ENCODE peak calls at places on chromosomes 7 and 10, in seven cellular contexts. H is GM12878, O is astrocyte, X is hepatocyte, E is H1, K is HepG2, W is mammary epithelial cell. L is an unnamed sample.

GRCh38 chr7:129831424-129832058 is 121.2 kb downstream of the UBE2H start:
- DNase-seq in H (no peak), O (peak; percentile 97), X (peak; percentile 64), E (no peak), K (peak; percentile 18), W (peak; percentile 89), L (peak; percentile 87)

GRCh38 chr7:142384508-142384922 is 126.7 kb upstream of the PRSS58 start:
- DNase-seq in H (no peak), O (peak; percentile 78), X (no peak), E (no peak), K (no peak), W (peak; percentile 90), L (no peak)

GRCh38 chr10:13056461-13057077 is 43.4 kb upstream of the OPTN start:
- DNase-seq in H (no peak), O (no peak), X (peak; percentile 50), E (no peak), K (no peak), W (peak; percentile 8), L (peak; percentile 3)

GRCh38 chr10:95247881-95248583 is 42.8 kb downstream of the PDLIM1 start:
- DNase-seq in H (no peak), O (no peak), X (no peak), E (peak; percentile 47), K (no peak), W (peak; percentile 91), L (no peak)

GRCh38 chr7:27647052-27647451 is 15.6 kb downstream of the HIBADH start:
- DNase-seq in H (no peak), O (peak; percentile 73), X (no peak), E (no peak), K (no peak), W (peak; percentile 79), L (peak; percentile 63)

GRCh38 chr7:152521420-152522337 is 85.9 kb upstream of the KMT2C start:
- DNase-seq in H (no peak), O (no peak), X (no peak), E (no peak), K (peak; percentile 21), W (no peak), L (peak; percentile 30)

GRCh38 chr10:84329094-84329611 is 764 bp downstream of the CCSER2 start:
- DNase-seq in H (no peak), O (peak; percentile 49), X (peak; percentile 57), E (no peak), K (peak; percentile 47), W (peak; percentile 57), L (no peak)

GRCh38 chr7:22578048-22578770 is 78.2 kb upstream of the STEAP1B start:
- DNase-seq in H (no peak), O (peak; percentile 81), X (no peak), E (no peak), K (no peak), W (peak; percentile 54), L (peak; percentile 91)

GRCh38 chr10:17003151-17003550 is 126.5 kb downstream of the CUBN start:
- DNase-seq in H (no peak), O (peak; percentile 98), X (peak; percentile 38), E (no peak), K (no peak), W (peak; percentile 75), L (peak; percentile 58)

GRCh38 chr10:121616291-121616690 is 18.0 kb upstream of the FGFR2 start:
- DNase-seq in H (no peak), O (no peak), X (no peak), E (no peak), K (no peak), W (no peak), L (no peak)

GRCh38 chr10:77355844-77356243 is 281.8 kb downstream of the KCNMA1 start:
- DNase-seq in H (no peak), O (peak; percentile 78), X (no peak), E (no peak), K (no peak), W (peak; percentile 91), L (no peak)

GRCh38 chr7:102098986-102099385 is 187.7 kb upstream of the SH2B2 start:
- DNase-seq in H (no peak), O (no peak), X (no peak), E (peak; percentile 30), K (no peak), W (no peak), L (no peak)

GRCh38 chr10:44860811-44861751 is 50.1 kb upstream of the TMEM72 start:
- DNase-seq in H (no peak), O (peak; percentile 98), X (peak; percentile 26), E (peak; percentile 26), K (peak; percentile 6), W (no peak), L (peak; percentile 64)

DNA sequence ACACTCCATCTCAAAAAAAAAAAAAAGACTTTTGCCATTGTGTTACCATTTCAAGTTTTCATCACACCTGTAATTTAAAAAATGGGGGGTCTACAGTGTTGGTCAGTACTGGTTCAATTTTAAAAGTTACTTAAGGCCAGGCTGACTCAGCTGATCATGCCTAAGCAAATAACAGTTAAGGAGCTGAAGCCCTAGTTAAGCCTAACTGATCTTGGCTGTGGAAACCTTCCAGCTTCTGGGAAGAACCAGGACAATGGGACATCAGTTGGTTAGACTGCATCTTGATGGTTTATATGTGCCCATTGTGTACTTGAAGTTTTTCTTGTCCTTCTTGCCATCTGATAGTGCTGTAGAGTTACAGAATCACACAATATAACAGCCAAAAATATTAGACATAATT is 26.7 kb downstream of the VCL start:
- DNase-seq in H (no peak), O (no peak), X (no peak), E (no peak), K (no peak), W (no peak), L (no peak)
- H4K20me1 ChIP-seq in H (no peaks in the 10 kb centered on the region), O (peaks cover 96% of the 10 kb centered on the region), X (peaks cover 4% of the 10 kb centered on the region), E (peaks cover 4% of the 10 kb centered on the region), K (no peaks in the 10 kb centered on the region), W (peaks cover 4% of the 10 kb centered on the region), L (peaks cover 49% of the 10 kb centered on the region)

DNA sequence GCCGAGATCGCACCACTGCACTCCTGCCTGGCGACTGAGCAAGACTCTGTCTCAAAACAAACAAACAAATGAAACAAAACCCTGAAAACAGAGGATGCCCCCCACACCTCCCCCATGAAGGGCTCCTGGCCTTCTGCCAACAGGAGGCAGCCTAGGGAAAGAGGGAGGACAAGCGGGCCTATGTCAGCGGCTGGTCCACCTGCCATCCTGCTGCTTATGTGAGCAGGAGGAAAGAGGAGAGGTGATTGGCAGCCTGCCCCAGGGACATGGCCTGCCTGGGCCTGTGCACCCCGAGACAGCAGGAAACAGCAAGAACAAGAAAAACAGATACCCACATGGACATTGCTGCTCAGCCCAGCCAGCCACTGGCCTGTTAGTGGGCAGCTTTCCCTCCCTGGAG is 9.1 kb upstream of the ZNF316 start:
- DNase-seq in H (no peak), O (no peak), X (no peak), E (no peak), K (no peak), W (peak; percentile 63), L (no peak)
- H2AFZ ChIP-seq in H (no peak overlapping the region), O (no peak overlapping the region), X (no peak overlapping the region), E (no peak overlapping the region), K (no peak overlapping the region), W (peak overlapping the region; percentile 83), L (no peak overlapping the region)

GRCh38 chr10:80187465-80188409 is 17.6 kb downstream of the ANXA11 start:
- DNase-seq in H (peak; percentile 56), O (no peak), X (no peak), E (no peak), K (peak; percentile 13), W (no peak), L (no peak)

GRCh38 chr10:80184291-80184690 is 21.0 kb downstream of the ANXA11 start:
- DNase-seq in H (no peak), O (no peak), X (no peak), E (no peak), K (no peak), W (no peak), L (no peak)

GRCh38 chr10:80187060-80187459 is 18.3 kb downstream of the ANXA11 start:
- DNase-seq in H (no peak), O (no peak), X (no peak), E (no peak), K (no peak), W (no peak), L (no peak)

GRCh38 chr10:80185522-80186299 is 19.6 kb downstream of the ANXA11 start:
- DNase-seq in H (no peak), O (no peak), X (no peak), E (no peak), K (no peak), W (no peak), L (no peak)

GRCh38 chr10:80186364-80187012 is 18.8 kb downstream of the ANXA11 start:
- DNase-seq in H (no peak), O (no peak), X (no peak), E (no peak), K (no peak), W (no peak), L (no peak)
- H4K20me1 ChIP-seq in H (no peaks in the 10 kb centered on the region), O (peaks cover 86% of the 10 kb centered on the region), X (peaks cover 94% of the 10 kb centered on the region), E (peaks cover 10% of the 10 kb centered on the region), K (peaks cover 8% of the 10 kb centered on the region), W (peaks cover 3% of the 10 kb centered on the region), L (peaks cover 85% of the 10 kb centered on the region)

GRCh38 chr7:139798892-139799291 is 21.1 kb upstream of the HIPK2 start:
- DNase-seq in H (no peak), O (no peak), X (no peak), E (no peak), K (no peak), W (no peak), L (no peak)
- H2AFZ ChIP-seq in H (no peak overlapping the region), O (no peak overlapping the region), X (no peak overlapping the region), E (no peak overlapping the region), K (no peak overlapping the region), W (no peak overlapping the region), L (no peak overlapping the region)